ENCODE peak calls at places on chromosomes 4 and X, in four cellular contexts. C, N, B and U are unnamed samples.

GRCh38 chrX:120332394-120332793 is 21.1 kb upstream of the TMEM255A start:
- DNase-seq in C (no peak), N (no peak), B (no peak), U (no peak)

GRCh38 chrX:30060718-30061117 is 154.6 kb upstream of the MAGEB2 start:
- DNase-seq in C (no peak), N (no peak), B (no peak), U (no peak)

GRCh38 chr4:137125011-137125410 is 407.3 kb downstream of the PCDH18 start:
- DNase-seq in C (no peak), N (peak), B (no peak), U (peak)

GRCh38 chr4:133151681-133152329 is 2.7 kb downstream of the PCDH10 start:
- DNase-seq in C (peak), N (no peak), B (no peak), U (no peak)

GRCh38 chr4:169062861-169063197 is 52.8 kb upstream of the CBR4 start:
- DNase-seq in C (no peak), N (no peak), B (no peak), U (no peak)

GRCh38 chr4:88335092-88335665 is 43.5 kb upstream of the HERC6 start:
- DNase-seq in C (no peak), N (peak), B (no peak), U (peak)

GRCh38 chrX:22109442-22109841 is 77.3 kb downstream of the PHEX start:
- DNase-seq in C (no peak), N (peak), B (no peak), U (no peak)

GRCh38 chr4:1418494-1419285 is 12.4 kb upstream of the NKX1-1 start:
- DNase-seq in C (peak), N (no peak), B (peak), U (no peak)

GRCh38 chr4:157978680-157979361 is 194.0 kb downstream of the GASK1B start:
- DNase-seq in C (no peak), N (peak), B (peak), U (peak)

GRCh38 chrX:129115104-129115503 is 408.2 kb downstream of the SMARCA1 start:
- DNase-seq in C (no peak), N (no peak), B (no peak), U (no peak)

GRCh38 chr4:74933562-74934015 is 673 bp downstream of the PARM1 start:
- DNase-seq in C (no peak), N (no peak), B (peak), U (no peak)

GRCh38 chrX:69137371-69137881 is 27.8 kb downstream of the PJA1 start:
- DNase-seq in C (no peak), N (peak), B (no peak), U (no peak)

GRCh38 chr4:105399535-105400161 is 74.2 kb downstream of the PPA2 start:
- DNase-seq in C (no peak), N (peak), B (no peak), U (peak)

GRCh38 chr4:138242076-138242829 is at the start of gene SLC7A11:
- DNase-seq in C (no peak), N (peak), B (peak), U (peak)

GRCh38 chr4:526971-527460 is 28.0 kb downstream of the PIGG start:
- DNase-seq in C (no peak), N (no peak), B (no peak), U (no peak)

GRCh38 chrX:42546800-42547199 is 231.2 kb downstream of the PPP1R2C start:
- DNase-seq in C (no peak), N (no peak), B (no peak), U (no peak)

GRCh38 chrX:47637546-47638195 is 7.9 kb upstream of the CFP start:
- DNase-seq in C (no peak), N (no peak), B (peak), U (no peak)
- H3K4me3 ChIP-seq in C (no peak), N (no peak), B (peak), U (no peak)

DNA sequence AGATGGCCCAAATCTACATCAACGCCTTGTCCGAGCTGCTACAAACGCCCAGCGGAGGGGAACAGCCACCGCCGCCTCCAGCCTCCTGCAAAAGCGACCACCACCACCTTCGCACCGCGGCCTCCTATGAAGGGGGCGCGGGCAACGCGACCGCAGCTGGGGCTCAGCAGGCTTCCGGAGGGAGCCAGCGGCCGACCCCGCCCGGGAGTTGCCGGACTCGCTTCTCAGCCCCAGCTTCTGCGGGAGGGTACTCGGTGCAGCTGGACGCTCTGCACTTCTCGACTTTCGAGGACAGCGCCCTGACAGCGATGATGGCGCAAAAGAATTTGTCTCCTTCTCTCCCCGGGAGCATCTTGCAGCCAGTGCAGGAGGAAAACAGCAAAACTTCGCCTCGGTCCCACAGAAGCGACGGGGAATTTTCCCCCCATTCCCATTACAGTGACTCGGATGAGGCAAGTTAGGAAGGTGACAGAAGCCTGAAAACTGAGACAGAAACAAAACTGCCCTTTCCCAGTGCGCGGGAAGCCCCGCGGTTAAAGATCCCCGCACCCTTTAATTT is 1.1 kb downstream of the ATOH1 start:
- DNase-seq in C (no peak), N (no peak), B (no peak), U (no peak)
- H3K4me3 ChIP-seq in C (no peak), N (no peak), B (peak), U (no peak)

GRCh38 chr4:54728342-54728741 is 70.6 kb downstream of the KIT start:
- DNase-seq in C (no peak), N (no peak), B (no peak), U (no peak)

GRCh38 chr4:54723786-54724185 is 66.0 kb downstream of the KIT start:
- DNase-seq in C (no peak), N (no peak), B (no peak), U (no peak)

GRCh38 chr4:54723220-54723619 is 65.5 kb downstream of the KIT start:
- DNase-seq in C (no peak), N (no peak), B (no peak), U (no peak)

GRCh38 chr4:54726907-54727306 is 69.2 kb downstream of the KIT start:
- DNase-seq in C (no peak), N (no peak), B (no peak), U (no peak)

GRCh38 chr4:54727346-54727745 is 69.6 kb downstream of the KIT start:
- DNase-seq in C (no peak), N (no peak), B (no peak), U (no peak)
- H3K4me3 ChIP-seq in C (no peak), N (no peak), B (no peak), U (no peak)

DNA sequence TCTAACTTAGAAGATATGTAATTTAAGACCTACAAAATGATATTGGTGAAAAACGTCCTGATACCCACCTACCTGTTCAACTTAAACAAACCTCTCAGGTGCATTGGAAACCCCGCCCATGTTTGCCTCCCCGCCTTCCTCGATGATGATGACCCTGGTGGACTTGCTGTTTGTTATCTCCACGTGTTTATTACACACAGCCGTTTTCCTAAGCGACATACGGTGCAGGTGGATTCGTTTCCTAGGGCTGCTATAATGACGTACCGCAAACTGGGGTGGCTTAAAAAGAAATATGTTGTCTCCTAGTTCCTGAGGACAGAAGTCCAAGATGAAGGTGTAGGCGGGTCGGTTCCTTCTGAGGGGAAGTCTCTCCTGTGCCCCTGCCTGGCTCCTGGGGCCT is 110.7 kb downstream of the GPR143 start:
- DNase-seq in C (no peak), N (no peak), B (no peak), U (no peak)
- H3K4me3 ChIP-seq in C (no peak), N (no peak), B (no peak), U (no peak)

GRCh38 chrX:1444896-1445480 is 7.7 kb downstream of the ASMTL start:
- DNase-seq in C (peak), N (no peak), B (no peak), U (no peak)
- H3K4me3 ChIP-seq in C (no peak), N (no peak), B (no peak), U (no peak)

GRCh38 chr4:101356928-101357327 is 9.6 kb upstream of the PPP3CA start:
- DNase-seq in C (no peak), N (peak), B (peak), U (peak)

GRCh38 chr4:101357751-101358150 is 10.4 kb upstream of the PPP3CA start:
- DNase-seq in C (no peak), N (peak), B (no peak), U (no peak)

GRCh38 chr4:101355246-101355645 is 7.9 kb upstream of the PPP3CA start:
- DNase-seq in C (no peak), N (no peak), B (no peak), U (no peak)

GRCh38 chr4:101355767-101356702 is 8.7 kb upstream of the PPP3CA start:
- DNase-seq in C (no peak), N (peak), B (no peak), U (peak)
- H3K4me3 ChIP-seq in C (no peak), N (peak), B (no peak), U (no peak)

GRCh38 chr4:139605516-139605915 is 49.5 kb upstream of the SETD7 start:
- DNase-seq in C (no peak), N (no peak), B (no peak), U (no peak)
- H3K4me3 ChIP-seq in C (no peak), N (no peak), B (no peak), U (no peak)

DNA sequence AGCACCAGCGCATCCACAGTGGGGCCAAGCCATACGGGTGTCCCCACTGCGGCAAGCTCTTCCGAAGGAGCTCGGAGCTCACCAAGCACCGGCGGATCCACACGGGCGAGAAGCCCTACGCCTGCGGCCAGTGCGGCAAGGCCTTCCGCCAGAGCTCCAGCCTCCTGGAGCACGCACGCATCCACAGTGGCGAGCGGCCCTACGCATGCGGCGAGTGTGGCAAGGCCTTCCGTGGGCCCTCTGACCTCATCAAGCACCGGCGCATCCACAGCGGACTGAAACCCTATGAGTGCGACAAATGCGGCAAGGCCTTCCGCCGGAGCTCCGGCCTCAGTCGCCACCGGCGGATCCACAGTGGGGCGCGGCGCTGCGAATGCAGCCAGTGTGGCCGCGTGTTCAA is 13.6 kb downstream of the ZNF275 start:
- DNase-seq in C (no peak), N (no peak), B (no peak), U (no peak)
- H3K4me3 ChIP-seq in C (no peak), N (no peak), B (no peak), U (no peak)

DNA sequence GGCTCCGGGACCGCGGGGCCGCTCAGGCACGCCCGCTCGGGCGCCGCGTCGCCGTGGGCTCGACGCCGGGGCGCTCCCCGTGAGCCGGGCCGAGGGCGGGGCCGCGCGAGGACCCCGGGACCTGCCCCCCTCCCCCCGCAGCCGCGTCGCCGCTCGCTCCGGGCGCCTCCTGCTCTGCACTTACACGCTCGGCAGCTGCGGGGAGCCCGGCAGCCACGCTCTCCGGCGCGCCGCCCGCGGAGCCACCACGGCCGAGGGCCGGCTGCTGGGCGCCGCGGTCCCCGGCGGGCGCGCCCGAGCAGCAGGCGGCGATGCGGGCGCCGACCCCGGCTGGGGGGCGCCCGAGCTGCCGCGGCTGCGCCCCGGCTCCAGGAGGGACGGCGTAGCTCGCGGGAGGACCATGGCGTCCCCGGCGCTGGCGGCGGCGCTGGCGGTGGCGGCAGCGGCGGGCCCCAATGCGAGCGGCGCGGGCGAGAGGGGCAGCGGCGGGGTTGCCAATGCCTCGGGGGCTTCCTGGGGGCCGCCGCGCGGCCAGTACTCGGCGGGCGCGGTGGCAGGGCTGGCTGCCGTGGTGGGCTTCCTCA is at the start of gene ADRA2C:
- DNase-seq in C (no peak), N (no peak), B (no peak), U (no peak)
- H3K4me3 ChIP-seq in C (no peak), N (no peak), B (peak), U (peak)

DNA sequence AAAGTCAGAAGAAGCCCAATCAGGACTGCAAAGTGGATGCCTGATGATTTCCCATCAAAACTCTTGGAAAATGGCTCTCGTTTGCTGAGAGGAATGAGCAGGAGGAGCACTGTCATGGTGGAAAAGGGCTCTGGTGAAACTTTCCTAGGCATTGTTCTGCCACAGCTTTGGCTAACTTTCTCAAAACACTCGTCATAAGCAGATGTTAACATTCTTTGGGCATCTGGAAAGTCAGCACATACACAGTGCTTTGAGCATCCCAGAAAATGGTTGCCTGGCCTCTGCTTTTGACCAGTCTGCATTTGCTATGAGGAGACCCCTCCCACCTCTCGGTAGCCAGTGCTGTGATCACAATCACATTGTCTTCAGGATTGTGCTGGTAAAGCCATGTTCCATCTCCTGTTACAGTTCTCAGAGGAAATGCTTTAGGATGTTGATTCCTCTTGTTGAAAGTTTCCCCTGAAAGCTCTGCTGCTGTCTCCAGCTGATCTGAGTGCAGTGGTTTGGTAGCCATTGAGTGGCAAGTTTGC is 25.2 kb upstream of the TBC1D14 start:
- DNase-seq in C (no peak), N (no peak), B (no peak), U (no peak)
- H3K4me3 ChIP-seq in C (no peak), N (no peak), B (no peak), U (no peak)